ENCODE peak calls at places on chromosomes 11 and 22, in seven cellular contexts. E, K, H, L, D, W and P are unnamed samples.

GRCh38 chr11:34050536-34050935 is 995 bp upstream of the CAPRIN1 start:
- DNase-seq in H (no peak), D (no peak), L (no peak), E (no peak), W (peak), K (no peak), P (peak)

GRCh38 chr22:32079110-32080089 is 36.3 kb downstream of the SLC5A1 start:
- DNase-seq in D (peak), H (no peak), W (peak), E (no peak), L (peak), K (no peak), P (no peak)

GRCh38 chr11:71109586-71109985 is 142.8 kb downstream of the SHANK2 start:
- DNase-seq in L (no peak), E (no peak), H (no peak), W (no peak), D (no peak), K (no peak), P (no peak)

GRCh38 chr11:119693253-119693815 is 35.7 kb downstream of the NECTIN1 start:
- DNase-seq in D (no peak), K (no peak), W (no peak), L (no peak), E (no peak), H (peak), P (no peak)

GRCh38 chr11:30452842-30453241 is 129.9 kb downstream of the ARL14EP start:
- DNase-seq in D (no peak), W (no peak), H (no peak), L (no peak), E (no peak), K (no peak), P (no peak)

GRCh38 chr11:10375280-10376048 is 70.6 kb downstream of the ADM start:
- DNase-seq in W (peak), H (no peak), E (no peak), L (peak), K (no peak), D (no peak), P (no peak)

GRCh38 chr22:20651286-20651685 is 122.6 kb upstream of the SERPIND1 start:
- DNase-seq in W (no peak), H (no peak), L (no peak), D (no peak), K (no peak), E (no peak), P (no peak)

GRCh38 chr11:102760355-102761035 is 19.9 kb downstream of the MMP10 start:
- DNase-seq in H (no peak), D (peak), L (peak), W (peak), E (no peak), K (no peak), P (no peak)

GRCh38 chr11:19714387-19715363 is 2.0 kb downstream of the NAV2 start:
- DNase-seq in D (no peak), E (no peak), K (no peak), H (no peak), W (peak), L (peak), P (no peak)

GRCh38 chr11:94243571-94244229 is 60.7 kb upstream of the IZUMO1R start:
- DNase-seq in L (no peak), H (no peak), K (no peak), D (no peak), E (no peak), W (no peak), P (no peak)

GRCh38 chr22:28992565-28993326 is 68.9 kb downstream of the C22orf31 start:
- DNase-seq in W (no peak), D (no peak), H (no peak), L (no peak), K (no peak), E (no peak), P (no peak)

GRCh38 chr11:71212871-71213559 is 39.4 kb downstream of the SHANK2 start:
- DNase-seq in D (no peak), L (no peak), H (no peak), E (no peak), W (peak), K (no peak), P (peak)

GRCh38 chr11:57094206-57094940 is 87.4 kb upstream of the LRRC55 start:
- DNase-seq in K (no peak), W (peak), H (no peak), E (no peak), D (no peak), L (no peak), P (peak)

GRCh38 chr11:67280791-67281551 is 8.1 kb upstream of the ANKRD13D start:
- DNase-seq in H (no peak), W (no peak), L (no peak), D (no peak), E (no peak), K (no peak), P (no peak)

GRCh38 chr22:44603774-44604173 is 98.2 kb upstream of the PRR5 start:
- DNase-seq in H (no peak), L (no peak), D (no peak), K (no peak), W (peak), E (no peak), P (no peak)

GRCh38 chr22:41762980-41763779 is 37.3 kb upstream of the CCDC134 start:
- DNase-seq in W (peak), D (no peak), H (peak), L (no peak), K (no peak), E (peak), P (peak)

GRCh38 chr11:133955091-133955846 is 1.5 kb downstream of the IGSF9B start:
- DNase-seq in W (peak), L (no peak), D (no peak), K (peak), H (no peak), E (no peak), P (no peak)

GRCh38 chr11:2524446-2525165 is 79.8 kb downstream of the KCNQ1 start:
- DNase-seq in W (no peak), E (no peak), D (no peak), L (no peak), K (no peak), H (no peak), P (no peak)

GRCh38 chr11:22130462-22131053 is 62.3 kb upstream of the ANO5 start:
- DNase-seq in E (no peak), L (no peak), K (no peak), H (peak), D (no peak), W (no peak), P (peak)

GRCh38 chr11:68311155-68312116 is 955 bp upstream of the LRP5 start:
- DNase-seq in K (no peak), E (no peak), D (no peak), L (no peak), H (no peak), W (no peak), P (no peak)

GRCh38 chr22:39240841-39241631 is 3.7 kb downstream of the PDGFB start:
- DNase-seq in E (no peak), H (no peak), W (no peak), L (no peak), D (peak), K (peak), P (peak)

GRCh38 chr11:106031210-106031845 is 9.3 kb upstream of the MSANTD4 start:
- DNase-seq in E (no peak), K (no peak), D (peak), H (no peak), W (no peak), L (no peak), P (no peak)

GRCh38 chr11:87097582-87097981 is 59.8 kb downstream of the TMEM135 start:
- DNase-seq in D (peak), K (peak), W (peak), L (peak), E (peak), H (peak), P (peak)

GRCh38 chr11:34339149-34340064 is 18.4 kb downstream of the ABTB2 start:
- DNase-seq in H (no peak), L (no peak), E (no peak), W (peak), D (no peak), K (no peak), P (no peak)

GRCh38 chr11:106281455-106282173 is 204.2 kb downstream of the AASDHPPT start:
- DNase-seq in H (no peak), K (no peak), E (no peak), L (no peak), W (peak), D (peak), P (no peak)

GRCh38 chr22:17897411-17897810 is 123.1 kb upstream of the BID start:
- DNase-seq in E (no peak), K (no peak), D (no peak), W (no peak), H (no peak), L (no peak), P (no peak)